ENCODE peak calls at places on chromosome 4, in ten cellular contexts. One of them, this sample, is unnamed.

GRCh38 chr4:184763150-184763780 is 29.4 kb upstream of the CENPU start:
- DNase-seq in neural crest cell: no peak
- DNase-seq in CD4-positive, alpha-beta T cell: no peak
- DNase-seq in KG1: no peak
- DNase-seq in AML-193: no peak
- DNase-seq in GM23248: peak; percentile 29
- DNase-seq in stromal cell of bone marrow: no peak
- DNase-seq in anterior cingulate cortex: no peak
- DNase-seq in fibroblast of the conjunctiva: peak; percentile 87
- DNase-seq in stimulated activated CD4-positive, alpha-beta T cell treated with anti-CD3 and anti-CD28 coated beads, Interleukin-2, amount 100 ng/mL, for 24 hours: no peak
- DNase-seq in this sample: no peak

GRCh38 chr4:162061214-162061613 is 102.6 kb downstream of the FSTL5 start:
- DNase-seq in CD4-positive, alpha-beta T cell: no peak
- DNase-seq in stimulated activated CD4-positive, alpha-beta T cell treated with anti-CD3 and anti-CD28 coated beads, Interleukin-2, amount 100 ng/mL, for 24 hours: no peak
- DNase-seq in stromal cell of bone marrow: no peak
- DNase-seq in neural crest cell: no peak
- DNase-seq in fibroblast of the conjunctiva: no peak
- DNase-seq in KG1: no peak
- DNase-seq in AML-193: no peak
- DNase-seq in anterior cingulate cortex: no peak
- DNase-seq in GM23248: no peak
- DNase-seq in this sample: no peak

GRCh38 chr4:112975567-112976355 is 73.7 kb upstream of the ANK2 start:
- DNase-seq in KG1: no peak
- DNase-seq in fibroblast of the conjunctiva: no peak
- DNase-seq in anterior cingulate cortex: no peak
- DNase-seq in stimulated activated CD4-positive, alpha-beta T cell treated with anti-CD3 and anti-CD28 coated beads, Interleukin-2, amount 100 ng/mL, for 24 hours: no peak
- DNase-seq in GM23248: peak; percentile 59
- DNase-seq in stromal cell of bone marrow: no peak
- DNase-seq in AML-193: no peak
- DNase-seq in neural crest cell: no peak
- DNase-seq in CD4-positive, alpha-beta T cell: no peak
- DNase-seq in this sample: no peak

GRCh38 chr4:141571368-141571767 is 65.0 kb upstream of the IL15 start:
- DNase-seq in stromal cell of bone marrow: no peak
- DNase-seq in KG1: no peak
- DNase-seq in anterior cingulate cortex: no peak
- DNase-seq in stimulated activated CD4-positive, alpha-beta T cell treated with anti-CD3 and anti-CD28 coated beads, Interleukin-2, amount 100 ng/mL, for 24 hours: no peak
- DNase-seq in fibroblast of the conjunctiva: peak; percentile 13
- DNase-seq in GM23248: peak; percentile 47
- DNase-seq in AML-193: no peak
- DNase-seq in CD4-positive, alpha-beta T cell: no peak
- DNase-seq in neural crest cell: no peak
- DNase-seq in this sample: no peak

GRCh38 chr4:14994242-14994641 is 8.0 kb upstream of the CPEB2 start:
- DNase-seq in neural crest cell: no peak
- DNase-seq in CD4-positive, alpha-beta T cell: no peak
- DNase-seq in KG1: no peak
- DNase-seq in stromal cell of bone marrow: peak; percentile 43
- DNase-seq in fibroblast of the conjunctiva: no peak
- DNase-seq in stimulated activated CD4-positive, alpha-beta T cell treated with anti-CD3 and anti-CD28 coated beads, Interleukin-2, amount 100 ng/mL, for 24 hours: no peak
- DNase-seq in GM23248: peak; percentile 64
- DNase-seq in anterior cingulate cortex: no peak
- DNase-seq in AML-193: peak; percentile 67
- DNase-seq in this sample: peak; percentile 85

GRCh38 chr4:172985552-172985951 is 183.1 kb upstream of the GALNT7 start:
- DNase-seq in stimulated activated CD4-positive, alpha-beta T cell treated with anti-CD3 and anti-CD28 coated beads, Interleukin-2, amount 100 ng/mL, for 24 hours: no peak
- DNase-seq in anterior cingulate cortex: no peak
- DNase-seq in AML-193: no peak
- DNase-seq in stromal cell of bone marrow: no peak
- DNase-seq in KG1: no peak
- DNase-seq in CD4-positive, alpha-beta T cell: no peak
- DNase-seq in GM23248: no peak
- DNase-seq in neural crest cell: no peak
- DNase-seq in fibroblast of the conjunctiva: no peak
- DNase-seq in this sample: no peak

GRCh38 chr4:5708171-5708828 is at the start of gene EVC2:
- DNase-seq in fibroblast of the conjunctiva: no peak
- DNase-seq in stromal cell of bone marrow: peak; percentile 35
- DNase-seq in KG1: no peak
- DNase-seq in anterior cingulate cortex: no peak
- DNase-seq in GM23248: peak; percentile 87
- DNase-seq in CD4-positive, alpha-beta T cell: no peak
- DNase-seq in stimulated activated CD4-positive, alpha-beta T cell treated with anti-CD3 and anti-CD28 coated beads, Interleukin-2, amount 100 ng/mL, for 24 hours: peak; percentile 37
- DNase-seq in neural crest cell: peak; percentile 51
- DNase-seq in AML-193: no peak
- DNase-seq in this sample: no peak

GRCh38 chr4:185708348-185708747 is 103.6 kb downstream of the SORBS2 start:
- DNase-seq in stimulated activated CD4-positive, alpha-beta T cell treated with anti-CD3 and anti-CD28 coated beads, Interleukin-2, amount 100 ng/mL, for 24 hours: no peak
- DNase-seq in AML-193: no peak
- DNase-seq in CD4-positive, alpha-beta T cell: no peak
- DNase-seq in anterior cingulate cortex: no peak
- DNase-seq in fibroblast of the conjunctiva: no peak
- DNase-seq in neural crest cell: no peak
- DNase-seq in GM23248: peak; percentile 47
- DNase-seq in stromal cell of bone marrow: peak; percentile 52
- DNase-seq in KG1: no peak
- DNase-seq in this sample: no peak

GRCh38 chr4:67779631-67780030 is 25.4 kb upstream of the GNRHR start:
- DNase-seq in anterior cingulate cortex: no peak
- DNase-seq in AML-193: no peak
- DNase-seq in stimulated activated CD4-positive, alpha-beta T cell treated with anti-CD3 and anti-CD28 coated beads, Interleukin-2, amount 100 ng/mL, for 24 hours: no peak
- DNase-seq in KG1: no peak
- DNase-seq in fibroblast of the conjunctiva: no peak
- DNase-seq in neural crest cell: no peak
- DNase-seq in stromal cell of bone marrow: no peak
- DNase-seq in GM23248: peak; percentile 45
- DNase-seq in CD4-positive, alpha-beta T cell: no peak
- DNase-seq in this sample: no peak

GRCh38 chr4:60313616-60314015 is 886.5 kb upstream of the ADGRL3 start:
- DNase-seq in fibroblast of the conjunctiva: peak; percentile 8
- DNase-seq in GM23248: no peak
- DNase-seq in stimulated activated CD4-positive, alpha-beta T cell treated with anti-CD3 and anti-CD28 coated beads, Interleukin-2, amount 100 ng/mL, for 24 hours: no peak
- DNase-seq in KG1: no peak
- DNase-seq in neural crest cell: no peak
- DNase-seq in stromal cell of bone marrow: peak; percentile 66
- DNase-seq in anterior cingulate cortex: no peak
- DNase-seq in AML-193: no peak
- DNase-seq in CD4-positive, alpha-beta T cell: no peak
- DNase-seq in this sample: no peak

GRCh38 chr4:86031927-86032326 is 327.9 kb downstream of the MAPK10 start:
- DNase-seq in stimulated activated CD4-positive, alpha-beta T cell treated with anti-CD3 and anti-CD28 coated beads, Interleukin-2, amount 100 ng/mL, for 24 hours: no peak
- DNase-seq in KG1: no peak
- DNase-seq in stromal cell of bone marrow: no peak
- DNase-seq in fibroblast of the conjunctiva: no peak
- DNase-seq in neural crest cell: no peak
- DNase-seq in AML-193: no peak
- DNase-seq in anterior cingulate cortex: no peak
- DNase-seq in GM23248: peak; percentile 39
- DNase-seq in CD4-positive, alpha-beta T cell: no peak
- DNase-seq in this sample: no peak

GRCh38 chr4:183765121-183765990 is 106.3 kb downstream of the TRAPPC11 start:
- DNase-seq in anterior cingulate cortex: no peak
- DNase-seq in CD4-positive, alpha-beta T cell: no peak
- DNase-seq in AML-193: no peak
- DNase-seq in stimulated activated CD4-positive, alpha-beta T cell treated with anti-CD3 and anti-CD28 coated beads, Interleukin-2, amount 100 ng/mL, for 24 hours: no peak
- DNase-seq in stromal cell of bone marrow: no peak
- DNase-seq in GM23248: no peak
- DNase-seq in fibroblast of the conjunctiva: no peak
- DNase-seq in KG1: no peak
- DNase-seq in neural crest cell: no peak
- DNase-seq in this sample: peak; percentile 17